ENCODE peak calls at places on chromosomes 12 and 14, in eight cellular contexts. X is IMR-90, A is H1, T is heart left ventricle, P is ovary, F is prostate gland, V is Peyer's patch, N is stomach. K is an unnamed sample.

GRCh38 chr12:124523071-124523470 is 44.3 kb downstream of the NCOR2 start:
- DNase-seq in X (no peak), V (no peak), A (no peak), N (no peak), F (no peak), T (peak; percentile 62), P (no peak), K (no peak)

GRCh38 chr12:46400406-46400805 is 27.8 kb upstream of the SLC38A2 start:
- DNase-seq in N (no peak), X (peak; percentile 70), T (no peak), V (no peak), F (no peak), P (no peak), A (no peak), K (no peak)

GRCh38 chr12:109864916-109865315 is 15.4 kb downstream of the GLTP start:
- DNase-seq in T (no peak), P (no peak), V (no peak), X (no peak), F (peak; percentile 73), N (no peak), A (no peak), K (peak; percentile 59)

GRCh38 chr12:113103756-113104450 is 31.7 kb downstream of the RASAL1 start:
- DNase-seq in A (peak; percentile 89), N (peak; percentile 36), T (no peak), V (peak; percentile 82), X (no peak), P (no peak), F (no peak), K (no peak)

GRCh38 chr14:67618617-67619063 is 1.1 kb upstream of the ARG2 start:
- DNase-seq in T (no peak), A (no peak), P (no peak), N (no peak), X (peak; percentile 79), F (peak; percentile 22), V (no peak), K (no peak)

GRCh38 chr12:10128687-10129086 is 1.3 kb downstream of the CLEC7A start:
- DNase-seq in N (no peak), F (no peak), X (no peak), V (no peak), P (no peak), A (no peak), T (no peak), K (no peak)

GRCh38 chr14:54567634-54568561 is 970 bp downstream of the SAMD4A start:
- DNase-seq in N (peak; percentile 50), A (peak; percentile 77), F (peak; percentile 37), V (peak; percentile 78), P (peak; percentile 68), T (peak; percentile 82), X (no peak), K (peak; percentile 91)

GRCh38 chr14:98555440-98555839 is 716.6 kb downstream of the BCL11B start:
- DNase-seq in T (no peak), F (no peak), P (no peak), X (no peak), N (no peak), V (no peak), A (no peak), K (no peak)

GRCh38 chr12:78062781-78063180 is 232.1 kb downstream of the NAV3 start:
- DNase-seq in T (no peak), F (no peak), V (no peak), P (peak; percentile 23), A (no peak), X (peak; percentile 83), N (peak; percentile 31), K (no peak)

GRCh38 chr14:38120109-38120508 is 87.6 kb upstream of the SSTR1 start:
- DNase-seq in X (no peak), P (no peak), T (no peak), F (no peak), V (no peak), A (no peak), N (no peak), K (no peak)

GRCh38 chr12:89932950-89933349 is 224.3 kb upstream of the ATP2B1 start:
- DNase-seq in T (no peak), A (no peak), N (no peak), V (no peak), P (no peak), F (no peak), X (peak; percentile 47), K (no peak)

GRCh38 chr12:131713349-131713748 is 2.5 kb downstream of the SFSWAP start:
- DNase-seq in F (no peak), P (no peak), N (no peak), T (no peak), V (no peak), A (no peak), X (no peak), K (no peak)
- TF ChIP-seq CTCF in F (no peak), P (no peak), N (no peak), T (no peak), V (no peak), A (peak; percentile 12), X (no peak), K (no peak)

DNA sequence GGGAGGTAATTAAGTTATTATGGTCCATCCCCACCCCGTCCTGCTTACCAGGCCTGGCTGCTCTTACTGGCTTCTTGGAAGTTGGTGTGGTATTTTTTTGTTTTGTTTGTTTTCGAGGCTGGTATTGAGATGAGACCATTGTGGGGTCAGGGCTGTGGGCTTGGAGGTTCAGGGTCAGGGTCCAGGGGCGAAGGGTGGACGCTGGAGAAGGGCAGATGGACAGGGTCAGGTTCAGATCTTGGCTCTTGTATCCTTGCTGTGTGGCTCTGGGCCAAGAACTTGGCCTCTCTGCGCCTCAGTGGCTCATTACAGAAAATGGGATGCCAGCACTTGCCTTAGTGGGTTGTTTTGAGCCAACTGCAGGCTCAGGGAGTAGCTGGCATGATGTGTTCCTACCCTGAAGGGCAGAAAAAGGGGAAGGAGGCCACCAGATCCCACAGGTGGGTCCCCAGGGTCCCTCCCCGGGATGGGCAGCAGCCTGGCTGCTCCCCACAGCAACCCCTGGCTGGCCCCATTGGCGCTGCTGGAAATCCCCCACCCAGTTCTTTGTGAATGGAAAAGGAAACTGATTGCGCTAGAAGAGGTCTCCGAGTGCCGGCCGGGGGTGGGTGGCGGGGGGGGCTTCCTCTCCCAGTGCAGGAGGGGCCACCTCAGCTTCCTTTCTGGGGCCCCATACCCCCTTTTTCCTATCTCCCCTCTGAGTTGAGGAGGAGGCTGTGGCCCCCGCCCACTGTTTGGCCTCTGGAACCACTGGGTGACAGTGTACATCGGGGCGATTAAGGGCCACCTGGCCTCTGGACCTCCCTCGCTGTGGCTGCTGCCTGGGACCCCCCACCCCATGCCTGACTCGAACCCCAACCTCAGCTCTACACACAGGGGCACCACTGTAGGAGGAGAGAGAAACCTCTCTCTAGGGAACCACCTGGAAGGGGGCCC is 25.0 kb downstream of the SH2B3 start:
- DNase-seq in V (peak; percentile 73), A (no peak), N (no peak), X (no peak), T (no peak), F (no peak), P (no peak), K (no peak)
- H3K4me3 ChIP-seq in V (peak overlapping the region; percentile 35), A (no peak overlapping the region), N (peak overlapping the region; percentile 25), X (no peak overlapping the region), T (no peak overlapping the region), F (no peak overlapping the region), P (no peak overlapping the region), K (no peak overlapping the region)

DNA sequence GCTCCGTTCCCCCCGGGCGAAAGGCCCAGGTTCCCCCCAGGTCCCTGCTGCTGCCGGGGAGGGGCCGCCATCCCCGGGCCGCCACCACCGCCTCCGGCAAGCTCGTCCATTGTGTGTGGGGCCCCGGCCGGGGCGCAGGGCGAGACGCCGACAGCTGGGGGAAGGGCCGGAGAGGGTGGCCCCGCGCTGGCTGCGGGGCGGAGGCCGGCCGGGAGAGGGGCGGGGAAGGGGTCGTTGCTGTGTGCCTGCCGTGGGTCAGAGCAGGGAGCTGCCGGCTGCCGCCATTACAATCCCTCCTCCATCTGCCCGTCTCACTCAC is at the start of gene STRN3:
- DNase-seq in X (no peak), N (no peak), V (no peak), P (no peak), A (no peak), F (no peak), T (no peak), K (no peak)
- TF ChIP-seq POLR2A in X (peak; percentile 68), N (no peak), V (no peak), P (peak; percentile 47), A (no peak), F (no peak), T (peak; percentile 18), K (no peak)

GRCh38 chr12:122354958-122355641 is 67.4 kb downstream of the CLIP1 start:
- DNase-seq in T (no peak), P (no peak), V (no peak), X (no peak), A (no peak), F (no peak), N (no peak), K (no peak)

GRCh38 chr12:122350444-122350843 is 72.0 kb downstream of the CLIP1 start:
- DNase-seq in V (no peak), X (peak; percentile 75), F (no peak), T (peak; percentile 78), N (no peak), A (no peak), P (no peak), K (no peak)

GRCh38 chr12:122355702-122356101 is 66.8 kb downstream of the CLIP1 start:
- DNase-seq in F (no peak), X (no peak), P (no peak), V (no peak), T (no peak), A (no peak), N (no peak), K (no peak)

GRCh38 chr12:122352394-122352793 is 70.1 kb downstream of the CLIP1 start:
- DNase-seq in N (no peak), X (no peak), P (no peak), A (no peak), T (no peak), F (no peak), V (no peak), K (no peak)

GRCh38 chr12:122356192-122356635 is 66.3 kb downstream of the CLIP1 start:
- DNase-seq in T (no peak), F (peak; percentile 19), A (peak; percentile 66), N (peak; percentile 50), X (peak; percentile 78), V (peak; percentile 85), P (no peak), K (no peak)
- TF ChIP-seq CTCF in T (peak; percentile 72), F (peak; percentile 60), A (no peak), N (no peak), X (peak; percentile 66), V (peak; percentile 57), P (peak; percentile 65), K (no peak)

K was measured in lower leg skin.